ENCODE peak calls at places on chromosomes 16 and 17, in four cellular contexts. Q, W, V and T are unnamed samples.

GRCh38 chr17:82524540-82524939 is 5.0 kb downstream of the FOXK2 start:
- DNase-seq in V (no peak), W (no peak), Q (no peak), T (no peak)

GRCh38 chr16:51896013-51896412 is 650.9 kb downstream of the TOX3 start:
- DNase-seq in V (no peak), Q (no peak), W (no peak), T (no peak)

GRCh38 chr16:58449768-58450167 is 50.2 kb upstream of the NDRG4 start:
- DNase-seq in V (no peak), Q (no peak), W (no peak), T (no peak)

GRCh38 chr16:67672739-67673662 is 6.4 kb downstream of the C16orf86 start:
- DNase-seq in Q (peak), W (peak), V (peak), T (peak)

GRCh38 chr16:67713647-67714273 is 5.4 kb downstream of the GFOD2 start:
- DNase-seq in W (no peak), Q (no peak), V (no peak), T (no peak)

GRCh38 chr17:60941028-60941427 is 263.4 kb downstream of the BCAS3 start:
- DNase-seq in Q (peak), W (peak), V (peak), T (peak)

GRCh38 chr17:13353590-13353989 is 248.1 kb downstream of the HS3ST3A1 start:
- DNase-seq in Q (no peak), V (no peak), W (no peak), T (no peak)

GRCh38 chr17:50200447-50201225 is 795 bp downstream of the COL1A1 start:
- DNase-seq in W (no peak), Q (peak), V (peak), T (peak)

DNA sequence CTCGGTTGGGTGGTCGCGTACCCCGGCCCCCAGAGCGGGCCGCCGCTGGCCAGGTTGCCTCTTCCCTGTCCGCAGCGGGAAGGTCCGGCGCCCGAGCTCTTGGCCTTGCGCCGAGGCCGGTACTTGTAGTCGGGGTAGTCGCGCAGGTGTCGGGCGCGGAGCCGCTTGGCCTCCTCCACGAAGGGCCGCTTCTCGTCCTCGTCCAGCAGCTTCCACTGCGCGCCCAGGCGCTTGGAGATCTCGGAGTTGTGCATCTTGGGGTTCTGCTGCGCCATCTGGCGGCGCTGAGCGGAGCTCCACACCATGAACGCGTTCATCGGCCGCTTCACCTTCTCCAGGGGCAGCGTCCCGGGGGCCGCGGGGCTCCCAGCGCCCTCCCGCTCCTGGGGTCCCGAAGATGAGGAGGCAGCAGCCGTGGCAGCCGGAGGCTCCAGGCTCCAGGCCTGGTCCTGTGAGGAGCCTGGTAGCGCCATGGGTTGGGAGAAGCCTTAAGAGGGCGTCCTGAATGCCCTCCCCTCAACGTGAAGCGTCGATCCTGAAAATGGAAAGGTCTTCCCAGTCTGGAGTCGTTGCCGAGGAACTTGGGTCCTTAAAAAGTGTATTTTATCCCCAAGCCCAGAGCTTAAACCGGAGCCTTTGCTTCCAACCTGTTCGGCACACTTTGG is 558 bp downstream of the SOX15 start:
- DNase-seq in W (no peak), V (peak), Q (peak), T (peak)
- H3K4me3 ChIP-seq in W (peak), V (no peak), Q (peak), T (peak)

DNA sequence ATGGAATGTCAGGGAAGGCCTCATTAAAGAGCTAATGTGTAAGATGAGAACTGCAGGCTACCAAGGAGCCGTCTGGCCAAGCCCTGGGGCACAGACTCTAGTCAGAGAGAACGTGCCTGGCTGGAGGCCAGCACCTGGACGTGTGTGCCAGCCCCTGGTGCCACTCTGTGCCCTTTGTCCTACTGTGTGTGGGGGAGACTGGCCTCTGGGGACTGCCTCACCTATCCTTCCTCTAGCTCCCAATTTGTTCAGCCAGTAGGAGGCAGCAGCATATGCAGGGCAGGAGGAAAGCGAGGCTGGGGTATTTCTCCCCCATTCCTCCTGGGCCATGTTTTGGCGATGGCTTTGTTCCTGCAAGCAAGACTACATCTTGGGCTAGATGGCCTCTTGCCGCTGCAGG is 37.1 kb downstream of the KNOP1 start:
- DNase-seq in W (no peak), V (no peak), Q (no peak), T (no peak)
- TF ChIP-seq CTCF in W (peak), V (no peak), Q (no peak), T (no peak)

DNA sequence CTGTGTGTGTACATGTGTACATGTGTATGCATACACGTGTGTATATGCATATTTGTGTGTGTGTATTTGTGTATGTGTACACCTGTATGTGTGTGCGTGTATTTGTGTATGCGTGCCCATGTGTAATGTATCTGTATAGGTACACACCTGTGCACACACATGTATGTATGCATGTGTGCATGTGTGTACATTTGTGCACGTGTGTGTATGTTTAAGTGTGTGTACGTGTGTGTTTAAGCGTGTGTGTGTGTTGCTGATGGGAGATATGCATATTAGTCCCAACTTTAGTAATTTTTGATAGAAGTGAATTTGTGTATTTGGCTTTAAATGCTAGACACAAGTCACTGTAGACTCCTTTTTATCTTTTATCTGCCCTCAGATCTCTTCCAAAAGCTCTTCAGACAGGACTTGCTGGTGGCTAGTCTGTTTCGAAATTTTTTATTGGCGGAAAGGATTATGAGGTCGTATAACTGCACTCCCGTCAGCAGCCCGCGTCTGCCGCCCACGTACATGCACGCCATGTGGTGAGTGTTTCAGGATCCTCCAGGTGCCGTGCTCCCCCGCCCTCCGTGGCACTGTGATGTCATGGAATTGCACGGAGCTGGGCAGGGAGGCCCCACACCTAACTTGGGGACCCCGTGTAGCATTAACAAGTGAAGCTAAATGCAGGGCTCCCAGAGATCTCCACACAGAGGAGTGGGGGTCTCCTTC is 168.8 kb upstream of the CHMP6 start:
- DNase-seq in W (no peak), V (no peak), Q (no peak), T (no peak)
- H3K27ac ChIP-seq in W (no peak), V (no peak), Q (no peak), T (no peak)

DNA sequence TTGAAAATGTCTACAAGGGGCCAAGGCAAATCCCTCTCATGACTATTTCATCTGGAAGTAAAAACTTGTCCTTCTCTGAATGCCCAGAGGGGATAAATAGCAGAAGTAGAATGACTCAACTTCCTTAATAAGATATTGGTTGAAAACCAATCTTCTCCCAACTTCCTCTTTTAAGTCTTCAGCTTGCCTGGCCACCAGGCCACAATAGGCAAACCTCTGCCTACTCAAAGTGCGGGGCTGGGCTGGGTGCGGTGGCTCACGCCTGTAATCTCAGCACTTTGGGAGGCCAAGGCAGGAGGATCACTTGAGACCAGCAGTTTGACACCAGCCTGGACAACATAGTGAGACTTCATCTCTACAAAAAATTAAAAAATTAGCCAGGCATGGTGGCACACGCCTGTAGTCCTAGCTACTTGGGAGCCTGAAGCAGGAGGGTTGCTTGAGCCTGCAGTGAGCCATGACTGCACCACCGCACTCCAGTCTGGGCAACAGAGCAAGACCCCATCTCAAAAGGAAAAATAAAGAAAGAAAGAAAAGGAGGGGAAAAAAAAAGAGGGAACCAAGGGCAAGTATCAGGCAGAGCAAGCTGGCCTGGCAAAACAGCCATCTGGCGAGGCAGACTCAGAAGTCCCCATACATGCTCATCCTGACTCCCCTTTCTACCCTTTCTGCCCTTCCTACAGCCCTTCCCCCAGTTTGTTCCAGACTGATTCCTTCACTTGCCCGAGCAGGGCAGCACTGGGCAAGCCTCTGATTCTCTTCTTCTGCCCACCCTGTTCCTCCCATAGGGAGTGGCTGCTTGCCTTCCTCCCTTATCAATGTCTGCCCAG is 20.6 kb downstream of the MAP3K14 start:
- DNase-seq in Q (no peak), V (peak), W (no peak), T (no peak)
- H3K4me3 ChIP-seq in Q (no peak), V (no peak), W (no peak), T (no peak)

GRCh38 chr17:9644910-9645751 is at the start of gene USP43:
- DNase-seq in V (no peak), Q (peak), W (no peak), T (no peak)
- TF ChIP-seq CTCF in V (no peak), Q (no peak), W (no peak), T (no peak)

GRCh38 chr16:2774161-2774891 is 2.8 kb downstream of the ELOB start:
- DNase-seq in Q (no peak), W (no peak), V (no peak), T (no peak)

GRCh38 chr16:2773188-2773968 is 3.7 kb downstream of the ELOB start:
- DNase-seq in V (no peak), Q (no peak), W (no peak), T (no peak)

GRCh38 chr16:2776500-2777139 is 460 bp downstream of the ELOB start:
- DNase-seq in W (no peak), Q (no peak), V (peak), T (no peak)

GRCh38 chr16:2775765-2776499 is 1.1 kb downstream of the ELOB start:
- DNase-seq in Q (no peak), W (no peak), V (peak), T (no peak)

GRCh38 chr16:2775317-2775716 is 1.8 kb downstream of the ELOB start:
- DNase-seq in W (no peak), V (no peak), Q (no peak), T (no peak)
- H3K27ac ChIP-seq in W (no peak), V (no peak), Q (no peak), T (peak)

DNA sequence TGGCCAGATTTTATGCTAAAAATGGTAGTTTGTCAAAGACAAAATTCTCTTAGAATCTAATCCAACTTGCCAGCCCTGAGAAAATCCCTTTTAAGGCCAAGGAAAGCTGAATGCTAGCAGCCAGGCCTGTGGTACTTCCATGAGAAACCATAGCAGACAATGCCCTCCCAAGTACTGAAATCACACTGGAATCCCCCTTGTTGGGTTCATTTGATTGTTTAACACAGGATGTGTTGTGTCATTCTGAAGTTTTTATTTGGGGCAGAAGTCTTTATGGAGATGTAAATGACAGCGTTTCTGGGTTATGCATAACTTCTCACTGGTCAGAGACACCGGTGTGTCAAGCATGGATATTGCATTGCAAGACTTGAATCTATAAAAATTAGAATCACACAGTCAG is 6.0 kb upstream of the ARL2BP start:
- DNase-seq in V (peak), W (no peak), Q (no peak), T (no peak)
- H3K4me3 ChIP-seq in V (no peak), W (no peak), Q (no peak), T (no peak)